ENCODE peak calls at places on chromosomes 5 and 9, in nine cellular contexts. M, L, D, N, T, E, J, G and O are unnamed samples.

GRCh38 chr9:106677374-106677773 is 185.6 kb upstream of the ZNF462 start:
- DNase-seq in M (no peak), D (no peak), J (no peak), T (no peak), G (no peak), N (no peak), L (no peak), E (no peak), O (no peak)

GRCh38 chr9:129111143-129111761 is at the start of gene PTPA:
- DNase-seq in M (peak), D (peak), T (peak), L (peak), J (peak), E (peak), G (peak), N (peak), O (peak)

GRCh38 chr5:83721878-83722779 is 1.5 kb upstream of the HAPLN1 start:
- DNase-seq in G (peak), M (no peak), D (peak), J (peak), N (peak), L (peak), T (peak), E (peak), O (no peak)

GRCh38 chr5:135203593-135204036 is 169.6 kb upstream of the PITX1 start:
- DNase-seq in M (no peak), D (no peak), E (no peak), T (no peak), L (no peak), N (no peak), G (no peak), J (no peak), O (no peak)

GRCh38 chr9:106419737-106420136 is 443.2 kb upstream of the ZNF462 start:
- DNase-seq in G (no peak), L (no peak), J (no peak), D (no peak), T (no peak), M (no peak), E (no peak), N (no peak), O (no peak)

GRCh38 chr5:76638466-76638865 is 15.3 kb upstream of the F2RL2 start:
- DNase-seq in N (no peak), L (no peak), J (no peak), T (no peak), M (no peak), G (no peak), D (no peak), E (no peak), O (no peak)

GRCh38 chr5:79547982-79548381 is 34.0 kb upstream of the HOMER1 start:
- DNase-seq in J (no peak), G (no peak), E (no peak), M (no peak), N (no peak), L (no peak), T (no peak), D (no peak), O (no peak)

GRCh38 chr9:101235105-101235866 is 149.5 kb downstream of the BAAT start:
- DNase-seq in E (peak), G (peak), D (no peak), N (no peak), J (no peak), L (no peak), T (no peak), M (no peak), O (no peak)

GRCh38 chr5:151905639-151906038 is 19.0 kb downstream of the GLRA1 start:
- DNase-seq in J (no peak), N (no peak), L (no peak), T (no peak), D (no peak), M (no peak), E (no peak), G (no peak), O (no peak)

GRCh38 chr9:102779341-102779740 is 215.8 kb upstream of the CYLC2 start:
- DNase-seq in M (no peak), G (no peak), T (no peak), L (no peak), J (no peak), N (no peak), D (no peak), E (no peak), O (no peak)

GRCh38 chr9:118577121-118577520 is 792.1 kb downstream of the BRINP1 start:
- DNase-seq in E (peak), M (no peak), N (no peak), D (no peak), L (no peak), T (no peak), J (no peak), G (no peak), O (no peak)

GRCh38 chr5:1806199-1806598 is 5.0 kb downstream of the NDUFS6 start:
- DNase-seq in G (no peak), D (no peak), T (no peak), L (no peak), N (no peak), J (no peak), M (no peak), E (no peak), O (no peak)

GRCh38 chr5:110096419-110096818 is 406.7 kb downstream of the MAN2A1 start:
- DNase-seq in D (no peak), L (no peak), M (no peak), J (no peak), E (no peak), N (no peak), G (no peak), T (no peak), O (no peak)

GRCh38 chr5:139925650-139926640 is 117.2 kb downstream of the NRG2 start:
- DNase-seq in N (no peak), L (no peak), M (no peak), D (no peak), T (no peak), G (no peak), J (no peak), E (no peak), O (no peak)

GRCh38 chr5:158832096-158832495 is 267.6 kb downstream of the EBF1 start:
- DNase-seq in L (no peak), N (no peak), E (no peak), M (no peak), J (no peak), T (no peak), D (no peak), G (no peak), O (no peak)

GRCh38 chr5:42974546-42974945 is 65.6 kb downstream of the ANXA2R start:
- DNase-seq in J (no peak), N (no peak), T (peak), M (no peak), G (no peak), E (no peak), L (no peak), D (no peak), O (no peak)

GRCh38 chr9:98168952-98169488 is 23.4 kb downstream of the CORO2A start:
- DNase-seq in T (peak), L (peak), N (no peak), G (no peak), D (peak), M (no peak), E (no peak), J (no peak), O (no peak)

GRCh38 chr9:93864029-93864428 is 91.1 kb downstream of the BARX1 start:
- DNase-seq in M (no peak), D (no peak), J (no peak), E (no peak), T (no peak), G (no peak), L (no peak), N (no peak), O (no peak)

GRCh38 chr5:54360925-54361662 is 50.7 kb upstream of the ARL15 start:
- DNase-seq in G (no peak), M (no peak), L (no peak), E (no peak), D (no peak), N (no peak), J (no peak), T (peak), O (no peak)

GRCh38 chr5:14901462-14902051 is 30.0 kb upstream of the ANKH start:
- DNase-seq in N (no peak), L (no peak), M (no peak), T (peak), D (no peak), J (no peak), E (no peak), G (no peak), O (no peak)

GRCh38 chr9:19641046-19641445 is 147.8 kb downstream of the SLC24A2 start:
- DNase-seq in J (no peak), M (no peak), L (no peak), N (no peak), G (no peak), T (no peak), D (no peak), E (no peak), O (no peak)

GRCh38 chr5:153964201-153965101 is 74.3 kb downstream of the FAM114A2 start:
- DNase-seq in D (no peak), T (no peak), L (no peak), M (no peak), E (no peak), J (no peak), G (no peak), N (no peak), O (no peak)

GRCh38 chr9:110650261-110650660 is 18.3 kb upstream of the MUSK start:
- DNase-seq in G (no peak), E (no peak), T (peak), M (no peak), J (no peak), D (peak), L (no peak), N (no peak), O (no peak)

GRCh38 chr9:95229230-95229933 is 88.1 kb downstream of the FANCC start:
- DNase-seq in T (no peak), N (no peak), G (no peak), L (no peak), E (no peak), J (no peak), D (no peak), M (no peak), O (no peak)

GRCh38 chr5:55027589-55027988 is 3.5 kb downstream of the GZMK start:
- DNase-seq in L (no peak), E (no peak), G (no peak), D (no peak), J (no peak), T (no peak), N (no peak), M (no peak), O (no peak)

GRCh38 chr5:120848883-120849282 is 384.8 kb downstream of the PRR16 start:
- DNase-seq in T (no peak), E (no peak), L (no peak), N (no peak), D (no peak), G (no peak), M (no peak), J (no peak), O (no peak)

GRCh38 chr5:179774442-179774841 is 19.3 kb upstream of the LTC4S start:
- DNase-seq in J (no peak), L (no peak), N (no peak), D (no peak), T (no peak), E (no peak), G (no peak), M (no peak), O (no peak)

GRCh38 chr9:2916382-2916985 is 72.6 kb upstream of the PUM3 start:
- DNase-seq in D (no peak), T (no peak), E (no peak), M (no peak), G (no peak), N (no peak), L (no peak), J (no peak), O (no peak)

GRCh38 chr9:91246842-91247241 is 114.9 kb downstream of the AUH start:
- DNase-seq in D (no peak), E (no peak), J (no peak), T (peak), M (no peak), N (no peak), L (no peak), G (no peak), O (no peak)

GRCh38 chr9:91187311-91187964 is 174.3 kb downstream of the AUH start:
- DNase-seq in L (peak), N (no peak), T (no peak), G (no peak), M (peak), J (no peak), D (peak), E (no peak), O (no peak)

GRCh38 chr5:96703384-96703910 is 41.3 kb downstream of the CAST start:
- DNase-seq in N (no peak), T (no peak), L (peak), G (no peak), M (no peak), J (no peak), D (peak), E (peak), O (no peak)

GRCh38 chr5:96699186-96699820 is 37.1 kb downstream of the CAST start:
- DNase-seq in T (peak), E (peak), L (no peak), M (no peak), J (no peak), N (no peak), D (no peak), G (no peak), O (no peak)

GRCh38 chr5:96703985-96704384 is 41.8 kb downstream of the CAST start:
- DNase-seq in T (peak), E (no peak), G (no peak), M (no peak), D (no peak), J (no peak), L (no peak), N (no peak), O (no peak)

GRCh38 chr5:96706433-96707111 is 44.4 kb downstream of the CAST start:
- DNase-seq in N (no peak), T (no peak), D (no peak), E (no peak), G (no peak), L (no peak), J (no peak), M (no peak), O (no peak)

GRCh38 chr5:96702503-96703383 is 40.6 kb downstream of the CAST start:
- DNase-seq in J (peak), G (peak), M (peak), E (peak), D (peak), L (peak), N (peak), T (peak), O (peak)
- TF ChIP-seq POLR2A in J (peak), G (no peak), M (no peak), E (peak), D (peak), L (no peak), N (no peak), T (peak), O (peak)

GRCh38 chr5:133947431-133947841 is 21.0 kb downstream of the C5orf15 start:
- DNase-seq in L (peak), J (no peak), E (peak), T (peak), G (no peak), M (no peak), D (no peak), N (no peak), O (no peak)
- TF ChIP-seq CTCF in L (no peak), J (no peak), E (no peak), T (no peak), G (no peak), M (no peak), D (no peak), N (no peak), O (no peak)

GRCh38 chr9:81112638-81113037 is 576.7 kb downstream of the TLE1 start:
- DNase-seq in T (no peak), G (no peak), D (no peak), J (no peak), M (no peak), E (no peak), L (no peak), N (no peak), O (no peak)
- H3K4me3 ChIP-seq in T (no peak), G (no peak), D (no peak), J (no peak), M (no peak), E (no peak), L (no peak), N (no peak), O (no peak)

GRCh38 chr5:119355636-119356383 is at the start of gene TNFAIP8:
- DNase-seq in N (no peak), M (no peak), L (peak), E (peak), T (peak), G (no peak), J (peak), D (peak), O (peak)
- TF ChIP-seq POLR2A in N (no peak), M (no peak), L (no peak), E (no peak), T (no peak), G (no peak), J (no peak), D (no peak), O (no peak)

DNA sequence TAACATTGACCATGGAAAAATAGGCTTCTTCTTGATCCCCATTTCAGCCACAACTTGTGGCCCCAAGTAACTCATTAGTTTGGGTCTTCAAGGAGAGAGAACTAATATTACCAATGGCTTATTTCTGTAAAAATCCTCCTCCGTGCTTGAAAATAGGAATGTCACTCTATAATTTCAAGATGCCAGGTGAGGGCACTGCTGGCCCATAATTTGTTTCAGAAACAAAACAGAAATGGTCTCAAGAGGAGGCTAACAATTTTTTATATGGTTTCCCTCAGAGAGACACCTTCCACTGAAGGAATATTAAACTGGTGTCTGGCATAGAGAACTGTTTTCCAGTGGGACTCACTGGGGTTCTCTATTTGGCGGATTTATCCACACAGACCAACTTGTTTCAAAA is 437.0 kb upstream of the TRPC7 start:
- DNase-seq in M (no peak), J (no peak), L (no peak), G (no peak), D (no peak), T (peak), N (peak), E (peak), O (no peak)
- TF ChIP-seq CTCF in M (no peak), J (no peak), L (no peak), G (peak), D (no peak), T (peak), N (peak), E (no peak), O (no peak)

DNA sequence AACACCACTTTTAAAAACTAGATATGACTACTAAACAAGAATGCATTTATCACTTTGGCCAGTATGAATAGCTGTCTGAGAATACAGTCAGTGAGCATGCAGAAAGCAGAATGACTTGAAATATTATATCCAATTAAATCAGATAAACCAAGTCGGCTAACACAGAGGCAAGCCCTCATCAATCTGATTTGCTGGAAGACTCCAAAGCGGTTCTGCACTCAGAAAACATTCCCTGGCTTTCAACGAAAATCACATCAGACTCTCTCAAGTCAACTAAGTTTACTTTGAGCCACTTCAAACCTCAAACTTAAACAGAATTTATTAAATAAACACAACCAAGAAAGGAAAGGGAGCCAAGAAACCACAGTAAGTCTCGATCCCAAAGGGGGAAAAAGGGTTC is 1.4 kb downstream of the MYO10 start:
- DNase-seq in M (no peak), T (peak), N (no peak), D (no peak), E (peak), L (no peak), G (no peak), J (no peak), O (no peak)
- H3K4me3 ChIP-seq in M (peak), T (peak), N (peak), D (peak), E (peak), L (peak), G (peak), J (peak), O (peak)

DNA sequence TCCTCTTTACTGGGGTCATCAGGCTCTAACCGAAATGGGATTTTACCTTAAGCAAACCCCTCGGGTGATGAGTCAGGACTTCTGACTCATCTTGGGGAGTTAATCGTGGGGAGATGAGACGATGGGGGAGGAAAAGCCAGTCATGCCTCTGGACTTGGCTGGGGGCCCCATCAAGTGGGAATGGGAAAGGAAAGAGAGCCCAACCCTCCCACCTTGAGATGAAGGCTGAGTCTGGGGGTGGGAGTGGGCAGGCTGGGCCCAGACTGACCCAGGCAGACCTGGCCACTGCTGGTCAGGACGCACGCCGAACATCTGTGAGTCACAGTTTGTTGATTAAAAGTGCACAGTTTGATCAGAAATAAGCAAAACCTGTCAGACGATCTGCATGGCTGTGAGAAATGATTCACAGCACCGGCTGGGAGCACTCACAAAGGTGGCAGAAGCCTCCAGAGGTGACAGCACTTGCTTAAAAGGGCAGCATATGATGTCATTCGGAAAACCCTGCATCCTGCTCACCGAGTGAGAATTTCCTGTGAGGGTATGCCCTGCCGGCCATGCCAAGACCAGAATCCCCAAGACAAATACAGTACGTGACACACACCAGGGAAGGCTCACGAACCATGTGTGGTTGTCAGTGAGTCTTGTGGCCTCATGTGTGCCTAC is 50.0 kb upstream of the SLC25A51 start:
- DNase-seq in G (peak), L (no peak), N (peak), J (peak), M (no peak), D (no peak), T (peak), E (peak), O (peak)
- TF ChIP-seq POLR2A in G (no peak), L (no peak), N (no peak), J (no peak), M (no peak), D (no peak), T (peak), E (peak), O (no peak)